ENCODE peak calls at places on chromosomes 6 and 20, in nine cellular contexts. X is A549, G is heart left ventricle, C is HepG2, U is spleen, Z is adrenal gland, R is body of pancreas, W is ovary, Q is Peyer's patch. F is an unnamed sample.

GRCh38 chr6:35794536-35795452 is 2.3 kb downstream of the CLPS start:
- DNase-seq in X (no peak), G (no peak), C (no peak), U (no peak), Z (no peak), R (peak; percentile 51), W (no peak), Q (no peak), F (no peak)

GRCh38 chr6:50722829-50723562 is 9.7 kb downstream of the TFAP2D start:
- DNase-seq in X (no peak), G (no peak), C (no peak), U (no peak), Z (no peak), R (no peak), W (no peak), Q (no peak), F (no peak)

GRCh38 chr6:163753430-163753829 is 338.9 kb downstream of the QKI start:
- DNase-seq in X (no peak), G (no peak), C (no peak), U (no peak), Z (no peak), R (no peak), W (no peak), Q (no peak), F (no peak)

GRCh38 chr6:55977959-55978358 is 102.6 kb upstream of the BMP5 start:
- DNase-seq in X (no peak), G (no peak), C (no peak), U (no peak), Z (no peak), R (no peak), W (no peak), Q (no peak), F (no peak)

GRCh38 chr6:125546827-125547226 is 202.6 kb upstream of the HEY2 start:
- DNase-seq in X (no peak), G (no peak), C (peak; percentile 57), U (no peak), Z (no peak), R (peak; percentile 12), W (no peak), Q (no peak), F (no peak)

GRCh38 chr20:63891061-63892002 is 3.6 kb upstream of the DNAJC5 start:
- DNase-seq in X (no peak), G (no peak), C (no peak), U (no peak), Z (no peak), R (no peak), W (no peak), Q (no peak), F (no peak)

GRCh38 chr6:39669117-39669690 is 56.0 kb downstream of the KIF6 start:
- DNase-seq in X (no peak), G (no peak), C (peak; percentile 30), U (no peak), Z (no peak), R (no peak), W (no peak), Q (no peak), F (no peak)

GRCh38 chr6:110625883-110626282 is 149.5 kb upstream of the SLC22A16 start:
- DNase-seq in X (no peak), G (no peak), C (no peak), U (no peak), Z (peak; percentile 34), R (peak; percentile 43), W (no peak), Q (no peak), F (no peak)

GRCh38 chr6:145241039-145241438 is 494.3 kb downstream of the EPM2A start:
- DNase-seq in X (peak; percentile 4), G (no peak), C (peak; percentile 26), U (no peak), Z (no peak), R (no peak), W (no peak), Q (no peak), F (no peak)

GRCh38 chr20:63309261-63310071 is 16.5 kb downstream of the COL20A1 start:
- DNase-seq in X (peak; percentile 58), G (peak; percentile 68), C (peak; percentile 41), U (no peak), Z (peak; percentile 38), R (peak; percentile 28), W (peak; percentile 61), Q (no peak), F (no peak)

GRCh38 chr6:44117397-44118128 is 9.7 kb downstream of the MRPL14 start:
- DNase-seq in X (no peak), G (no peak), C (no peak), U (no peak), Z (no peak), R (peak; percentile 54), W (no peak), Q (no peak), F (no peak)

GRCh38 chr6:111837641-111838500 is 35.4 kb downstream of the FYN start:
- DNase-seq in X (no peak), G (no peak), C (no peak), U (no peak), Z (no peak), R (no peak), W (no peak), Q (no peak), F (no peak)

GRCh38 chr6:125114248-125114858 is 39.2 kb upstream of the TPD52L1 start:
- DNase-seq in X (peak; percentile 15), G (no peak), C (peak; percentile 43), U (no peak), Z (peak; percentile 53), R (peak; percentile 68), W (peak; percentile 55), Q (no peak), F (peak; percentile 60)

GRCh38 chr6:97440590-97441176 is 157.7 kb upstream of the MMS22L start:
- DNase-seq in X (peak; percentile 0), G (no peak), C (peak; percentile 54), U (no peak), Z (peak; percentile 14), R (no peak), W (no peak), Q (no peak), F (no peak)

GRCh38 chr6:161249327-161249726 is 24.5 kb downstream of the AGPAT4 start:
- DNase-seq in X (no peak), G (no peak), C (no peak), U (no peak), Z (no peak), R (no peak), W (no peak), Q (no peak), F (no peak)

GRCh38 chr6:161255518-161255917 is 18.3 kb downstream of the AGPAT4 start:
- DNase-seq in X (no peak), G (no peak), C (no peak), U (no peak), Z (no peak), R (no peak), W (no peak), Q (no peak), F (no peak)

GRCh38 chr6:161254754-161255253 is 19.1 kb downstream of the AGPAT4 start:
- DNase-seq in X (no peak), G (no peak), C (no peak), U (no peak), Z (no peak), R (no peak), W (no peak), Q (no peak), F (no peak)

GRCh38 chr6:161254126-161254753 is 19.6 kb downstream of the AGPAT4 start:
- DNase-seq in X (no peak), G (no peak), C (no peak), U (no peak), Z (no peak), R (no peak), W (no peak), Q (no peak), F (no peak)

DNA sequence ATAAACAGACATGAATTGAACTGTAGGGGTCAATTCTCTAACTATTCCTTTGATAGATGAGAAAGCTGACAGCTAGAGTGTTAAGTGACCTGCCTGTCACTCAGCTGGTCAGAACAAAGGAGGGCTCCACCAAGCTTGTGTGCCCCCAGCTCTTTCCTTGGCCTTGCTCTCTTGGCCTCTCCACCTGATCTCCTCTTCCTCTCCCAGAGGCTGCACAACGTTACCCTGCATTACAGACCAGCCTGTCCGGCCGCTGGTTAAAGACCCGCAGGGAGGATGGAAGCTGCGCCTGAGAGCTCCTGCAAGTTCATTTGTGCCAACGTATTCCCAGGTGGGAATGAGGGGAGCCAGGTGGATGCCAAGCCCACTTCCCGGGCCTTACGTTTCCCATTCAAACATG is 22.5 kb downstream of the AGPAT4 start:
- DNase-seq in X (no peak), G (no peak), C (no peak), U (no peak), Z (no peak), R (no peak), W (no peak), Q (no peak), F (no peak)
- H3K27ac ChIP-seq in X (no peak overlapping the region), G (no peak overlapping the region), C (no peak overlapping the region), U (no peak overlapping the region), Z (no peak overlapping the region), R (no peak overlapping the region), W (no peak overlapping the region), Q (no peak overlapping the region), F (no peak overlapping the region)

GRCh38 chr6:14656676-14657075 is 539.1 kb downstream of the CD83 start:
- DNase-seq in X (no peak), G (no peak), C (no peak), U (no peak), Z (no peak), R (no peak), W (no peak), Q (no peak), F (no peak)
- TF ChIP-seq POLR2A in X (no peak), G (no peak), C (no peak), U (no peak), Z (no peak), R (no peak), W (no peak), Q (no peak), F (no peak)

GRCh38 chr6:31750411-31751022 is 10.7 kb downstream of the MSH5 start:
- DNase-seq in X (no peak), G (no peak), C (no peak), U (no peak), Z (no peak), R (no peak), W (no peak), Q (no peak), F (no peak)
- H3K27ac ChIP-seq in X (no peak overlapping the region), G (no peak overlapping the region), C (no peak overlapping the region), U (no peak overlapping the region), Z (no peak overlapping the region), R (no peak overlapping the region), W (no peak overlapping the region), Q (no peak overlapping the region), F (peak overlapping the region; percentile 69)

DNA sequence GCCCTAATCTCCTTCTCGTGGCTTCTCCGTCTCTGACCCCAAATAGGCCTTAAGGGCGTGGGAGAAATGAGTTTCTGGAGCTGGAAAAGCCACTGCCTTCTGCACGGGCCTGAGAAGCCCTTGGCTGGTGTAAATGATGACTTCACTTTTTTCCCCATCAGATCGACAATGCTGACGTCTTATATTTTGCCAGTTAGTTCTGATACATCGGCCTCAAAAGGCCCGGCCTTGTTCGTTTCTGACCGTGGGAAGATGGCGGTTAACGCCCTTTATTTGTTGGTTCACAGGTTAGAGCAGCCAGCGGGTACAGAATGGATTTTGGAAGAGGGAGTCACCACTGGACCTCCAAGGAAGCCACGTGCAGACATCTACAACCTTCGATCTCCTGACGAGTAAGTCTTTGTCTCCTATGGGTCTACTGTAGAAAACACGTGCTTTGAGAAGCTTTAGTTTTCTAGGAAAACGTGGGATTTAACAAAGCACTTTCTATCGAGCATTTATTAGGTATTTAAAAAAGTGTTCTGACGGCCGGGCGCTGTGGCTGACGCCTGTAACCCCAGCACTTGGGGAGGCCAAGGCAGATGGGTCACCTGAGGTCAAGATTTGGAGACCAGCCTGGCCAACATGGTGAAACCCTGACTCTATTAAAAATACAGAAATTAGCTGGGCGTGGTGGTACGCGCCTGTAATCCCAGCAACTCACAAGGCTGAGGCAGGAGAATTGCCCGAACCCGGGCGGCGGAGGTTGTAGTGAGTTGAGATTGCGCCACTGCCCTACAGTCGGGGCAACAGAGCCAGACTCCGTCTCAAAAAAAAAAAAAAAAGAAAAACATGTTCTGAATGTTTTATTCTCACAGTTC is 1.2 kb upstream of the ZNFX1 start:
- DNase-seq in X (no peak), G (no peak), C (peak; percentile 52), U (peak; percentile 78), Z (peak; percentile 37), R (peak; percentile 22), W (peak; percentile 35), Q (no peak), F (no peak)
- TF ChIP-seq POLR2A in X (no peak), G (no peak), C (peak; percentile 2), U (no peak), Z (no peak), R (no peak), W (no peak), Q (no peak), F (no peak)